ENCODE peak calls at places on chromosome 9, in four cellular contexts. D is mesothelial cell of epicardium, Y is fibroblast of the aortic adventitia, W is AG04450. N is an unnamed sample.

GRCh38 chr9:105385372-105385985 is 62.4 kb upstream of the FSD1L start:
- DNase-seq in D (no peak), Y (peak; percentile 43), W (no peak), N (peak; percentile 52)

GRCh38 chr9:96232539-96233241 is 69.3 kb downstream of the HSD17B3 start:
- DNase-seq in D (no peak), Y (peak; percentile 73), W (peak; percentile 18), N (peak; percentile 56)

GRCh38 chr9:36091028-36091953 is 45.2 kb upstream of the GLIPR2 start:
- DNase-seq in D (no peak), Y (peak; percentile 74), W (peak; percentile 78), N (no peak)

GRCh38 chr9:115305543-115305942 is 187.6 kb upstream of the TNC start:
- DNase-seq in D (no peak), Y (no peak), W (no peak), N (no peak)

GRCh38 chr9:2087500-2088313 is 72.6 kb downstream of the SMARCA2 start:
- DNase-seq in D (no peak), Y (peak; percentile 59), W (no peak), N (peak; percentile 37)

GRCh38 chr9:125444956-125445506 is 183.4 kb downstream of the GAPVD1 start:
- DNase-seq in D (no peak), Y (no peak), W (no peak), N (no peak)

GRCh38 chr9:72925126-72925810 is 27.6 kb downstream of the ALDH1A1 start:
- DNase-seq in D (no peak), Y (peak; percentile 41), W (no peak), N (no peak)

GRCh38 chr9:4292781-4293180 is 7.1 kb downstream of the GLIS3 start:
- DNase-seq in D (no peak), Y (peak; percentile 46), W (no peak), N (no peak)

GRCh38 chr9:113593682-113594281 is 130.3 kb downstream of the RGS3 start:
- DNase-seq in D (peak; percentile 75), Y (peak; percentile 94), W (peak; percentile 91), N (no peak)

GRCh38 chr9:125763373-125763772 is 16.2 kb downstream of the PBX3 start:
- DNase-seq in D (no peak), Y (peak; percentile 69), W (no peak), N (no peak)

GRCh38 chr9:75041041-75041440 is 12.9 kb upstream of the CARNMT1 start:
- DNase-seq in D (no peak), Y (no peak), W (no peak), N (no peak)

GRCh38 chr9:87898151-87898550 is 15.5 kb downstream of the SPATA31E1 start:
- DNase-seq in D (no peak), Y (peak; percentile 43), W (no peak), N (no peak)

GRCh38 chr9:137800196-137801022 is 77.2 kb upstream of the CACNA1B start:
- DNase-seq in D (no peak), Y (no peak), W (no peak), N (no peak)

GRCh38 chr9:21993007-21993406 is 1.2 kb downstream of the CDKN2A start:
- DNase-seq in D (no peak), Y (no peak), W (no peak), N (no peak)

GRCh38 chr9:88998911-88999310 is 7.6 kb downstream of the S1PR3 start:
- DNase-seq in D (no peak), Y (peak; percentile 84), W (no peak), N (no peak)

GRCh38 chr9:130824616-130825015 is 10.4 kb upstream of the ABL1 start:
- DNase-seq in D (no peak), Y (no peak), W (no peak), N (no peak)

GRCh38 chr9:16329699-16330113 is 540.8 kb downstream of the BNC2 start:
- DNase-seq in D (no peak), Y (peak; percentile 72), W (no peak), N (no peak)

GRCh38 chr9:93052791-93053540 is 5.5 kb upstream of the SUSD3 start:
- DNase-seq in D (no peak), Y (no peak), W (no peak), N (peak; percentile 34)

GRCh38 chr9:4714266-4715016 is 26.6 kb downstream of the AK3 start:
- DNase-seq in D (no peak), Y (no peak), W (peak; percentile 11), N (no peak)

GRCh38 chr9:102237094-102237493 is 498.6 kb upstream of the GRIN3A start:
- DNase-seq in D (no peak), Y (no peak), W (no peak), N (no peak)

GRCh38 chr9:134637696-134638502 is 3.7 kb upstream of the COL5A1 start:
- DNase-seq in D (no peak), Y (no peak), W (no peak), N (no peak)

GRCh38 chr9:20506631-20507030 is 115.7 kb downstream of the MLLT3 start:
- DNase-seq in D (no peak), Y (no peak), W (no peak), N (no peak)

GRCh38 chr9:109086221-109086620 is 33.5 kb downstream of the TMEM245 start:
- DNase-seq in D (no peak), Y (no peak), W (no peak), N (no peak)

GRCh38 chr9:131942076-131942720 is 137.5 kb downstream of the MED27 start:
- DNase-seq in D (no peak), Y (no peak), W (no peak), N (no peak)

GRCh38 chr9:131934673-131935072 is 145.0 kb downstream of the MED27 start:
- DNase-seq in D (no peak), Y (no peak), W (no peak), N (no peak)

DNA sequence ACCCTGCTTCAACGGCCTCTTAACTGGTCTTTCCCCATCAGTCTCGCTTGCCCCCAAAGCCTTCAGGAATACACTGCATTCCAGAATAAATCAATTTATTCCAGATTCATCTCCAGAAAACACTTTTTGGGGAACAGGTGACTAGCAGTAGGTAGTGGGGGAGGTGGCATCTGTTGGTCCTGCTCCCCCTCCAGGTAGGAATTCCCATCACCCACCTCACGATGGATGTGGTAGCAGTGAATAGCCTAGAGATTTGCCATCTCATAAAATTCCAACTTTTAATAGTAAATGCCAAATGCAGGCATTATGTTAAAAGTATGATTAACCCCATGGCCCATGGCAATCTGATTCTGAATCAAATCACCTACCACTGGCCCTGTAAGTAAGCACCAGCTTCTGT is 142.7 kb downstream of the MED27 start:
- DNase-seq in D (no peak), Y (no peak), W (no peak), N (no peak)
- TF ChIP-seq CTCF in D (no peak), Y (no peak), W (no peak), N (no peak)

GRCh38 chr9:99947395-99947794 is 40.9 kb downstream of the STX17 start:
- DNase-seq in D (no peak), Y (no peak), W (no peak), N (no peak)
- TF ChIP-seq CTCF in D (no peak), Y (peak; percentile 11), W (peak; percentile 42), N (no peak)

DNA sequence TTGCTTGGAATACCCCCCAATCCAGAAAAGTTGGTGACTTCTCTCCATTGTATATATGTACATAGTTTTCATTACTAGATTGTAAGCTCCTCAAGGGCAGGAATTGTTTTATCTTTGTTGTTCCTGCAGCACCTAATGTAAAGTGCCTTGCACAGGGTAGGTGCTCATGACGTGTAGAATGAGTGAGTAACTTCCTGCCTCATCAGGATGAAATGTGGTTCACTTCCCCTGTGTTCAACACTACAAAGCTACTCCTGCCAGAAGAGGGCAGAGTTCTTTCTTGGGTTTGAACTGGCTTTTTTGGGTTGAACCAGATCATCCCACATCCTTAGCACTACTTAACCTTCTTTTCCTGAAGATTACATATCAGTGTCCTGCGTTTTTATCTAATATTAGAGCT is 23.9 kb downstream of the GTF3C4 start:
- DNase-seq in D (no peak), Y (no peak), W (no peak), N (peak; percentile 36)
- TF ChIP-seq CTCF in D (no peak), Y (no peak), W (peak; percentile 13), N (peak; percentile 43)

DNA sequence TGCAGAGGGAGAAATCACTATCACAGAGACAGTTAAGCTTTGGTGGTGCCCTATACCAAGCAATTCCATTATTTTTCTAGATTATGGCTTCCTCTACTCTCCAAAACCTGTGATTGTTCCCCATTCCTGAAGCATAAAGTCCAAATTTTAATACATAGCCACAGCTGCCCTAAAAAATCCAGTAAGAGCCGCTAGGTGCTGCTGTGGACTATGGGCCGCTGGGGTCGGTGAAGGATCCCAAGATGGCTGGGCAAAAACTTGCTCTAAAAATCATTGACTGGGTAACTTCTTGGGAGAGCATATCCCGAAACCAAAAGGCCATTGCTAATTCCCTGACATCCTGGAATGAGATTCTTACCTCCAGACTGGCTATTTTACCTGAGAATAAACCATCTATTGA is 245.3 kb downstream of the NFIB start:
- DNase-seq in D (no peak), Y (no peak), W (no peak), N (no peak)
- TF ChIP-seq CTCF in D (no peak), Y (no peak), W (no peak), N (no peak)

GRCh38 chr9:128943832-128944620 is 3.4 kb downstream of the DOLK start:
- DNase-seq in D (no peak), Y (no peak), W (no peak), N (no peak)

GRCh38 chr9:128945798-128946501 is 1.5 kb downstream of the DOLK start:
- DNase-seq in D (no peak), Y (no peak), W (no peak), N (no peak)

GRCh38 chr9:128946544-128946943 is 859 bp downstream of the DOLK start:
- DNase-seq in D (no peak), Y (no peak), W (no peak), N (peak; percentile 7)

GRCh38 chr9:128946945-128947422 is 419 bp downstream of the DOLK start:
- DNase-seq in D (no peak), Y (peak; percentile 28), W (no peak), N (no peak)

GRCh38 chr9:128947423-128948310 is at the start of the genes DOLK and NUP188:
- DNase-seq in D (peak; percentile 98), Y (peak; percentile 86), W (peak; percentile 67), N (peak; percentile 98)
- TF ChIP-seq CTCF in D (no peak), Y (no peak), W (no peak), N (no peak)

GRCh38 chr9:107169796-107170195 is 113.3 kb upstream of the RAD23B start:
- DNase-seq in D (no peak), Y (no peak), W (no peak), N (no peak)
- TF ChIP-seq CTCF in D (no peak), Y (no peak), W (no peak), N (no peak)

GRCh38 chr9:128554155-128554862 is 1.9 kb downstream of the SPTAN1 start:
- DNase-seq in D (peak; percentile 46), Y (peak; percentile 93), W (peak; percentile 79), N (peak; percentile 57)
- TF ChIP-seq CTCF in D (no peak), Y (peak; percentile 20), W (peak; percentile 22), N (no peak)

N was measured in activated CD8-positive, alpha-beta T cell treated with anti-CD3 and anti-CD28 coated beads for 36 hours.